ENCODE peak calls at places on chromosomes 3 and 15, in six cellular contexts. A, V, K, O, C and E are unnamed samples.

GRCh38 chr3:24255414-24255813 is 239.2 kb downstream of the THRB start:
- DNase-seq in A (no peak), V (no peak), K (no peak), O (no peak), C (no peak), E (no peak)

GRCh38 chr3:65963787-65964707 is 74.7 kb downstream of the MAGI1 start:
- DNase-seq in A (no peak), V (peak), K (no peak), O (peak), C (peak), E (peak)

GRCh38 chr15:44296625-44297524 is 8.4 kb downstream of the GOLM2 start:
- DNase-seq in A (no peak), V (peak), K (no peak), O (peak), C (peak), E (peak)

GRCh38 chr3:27464646-27465045 is 19.5 kb downstream of the SLC4A7 start:
- DNase-seq in A (no peak), V (no peak), K (no peak), O (no peak), C (no peak), E (no peak)

GRCh38 chr15:66101715-66102395 is 151.7 kb downstream of the MEGF11 start:
- DNase-seq in A (no peak), V (no peak), K (no peak), O (no peak), C (no peak), E (no peak)

GRCh38 chr3:123652346-123652984 is 67.6 kb upstream of the HACD2 start:
- DNase-seq in A (peak), V (peak), K (peak), O (peak), C (peak), E (peak)

GRCh38 chr3:130699765-130700164 is 46.9 kb downstream of the PIK3R4 start:
- DNase-seq in A (no peak), V (peak), K (no peak), O (peak), C (peak), E (peak)

GRCh38 chr15:43273243-43273642 is 6.5 kb upstream of the TGM5 start:
- DNase-seq in A (no peak), V (no peak), K (no peak), O (no peak), C (no peak), E (no peak)

GRCh38 chr3:66598168-66598567 is 97.3 kb upstream of the LRIG1 start:
- DNase-seq in A (no peak), V (no peak), K (no peak), O (no peak), C (no peak), E (no peak)

GRCh38 chr3:10173926-10174435 is 9.3 kb downstream of the IRAK2 start:
- DNase-seq in A (no peak), V (peak), K (peak), O (peak), C (peak), E (no peak)

GRCh38 chr3:143595456-143596077 is 252.7 kb downstream of the SLC9A9 start:
- DNase-seq in A (no peak), V (no peak), K (no peak), O (no peak), C (no peak), E (no peak)

GRCh38 chr3:35183915-35184675 is 455.2 kb upstream of the ARPP21 start:
- DNase-seq in A (no peak), V (peak), K (no peak), O (no peak), C (no peak), E (no peak)